ENCODE peak calls at places on chromosome 21, in seven cellular contexts. T is OCI-LY7; W is brain pericyte; S is RPMI8226; A is H4; C is mesothelial cell of epicardium; V is stimulated activated naive CD8-positive, alpha-beta T cell treated with anti-CD3 and anti-CD28 coated beads, Interleukin-15, Interleukin-2, amounts not matched to agents 100 U/mL and 50 U/mL, for 24 hours. Z is an unnamed sample.

GRCh38 chr21:25254491-25255174 is 352.6 kb downstream of the MRPL39 start:
- DNase-seq in T (no peak), W (no peak), S (no peak), A (no peak), C (no peak), V (no peak), Z (no peak)

GRCh38 chr21:32499249-32500055 is 85.9 kb downstream of the TCP10L start:
- DNase-seq in T (no peak), W (no peak), S (no peak), A (no peak), C (no peak), V (no peak), Z (no peak)

GRCh38 chr21:46156678-46157077 is 1.3 kb upstream of the FTCD start:
- DNase-seq in T (no peak), W (no peak), S (no peak), A (no peak), C (no peak), V (no peak), Z (no peak)

GRCh38 chr21:35614412-35614901 is 445.9 kb downstream of the SETD4 start:
- DNase-seq in T (no peak), W (no peak), S (no peak), A (no peak), C (no peak), V (no peak), Z (no peak)

GRCh38 chr21:32624726-32625125 is 12.5 kb upstream of the CFAP298 start:
- DNase-seq in T (no peak), W (no peak), S (peak; percentile 86), A (peak; percentile 41), C (no peak), V (no peak), Z (no peak)

GRCh38 chr21:32371913-32372314 is 20.9 kb downstream of the URB1 start:
- DNase-seq in T (no peak), W (peak; percentile 86), S (no peak), A (no peak), C (no peak), V (no peak), Z (no peak)

GRCh38 chr21:33127154-33127893 is 57.4 kb downstream of the OLIG1 start:
- DNase-seq in T (peak; percentile 65), W (peak; percentile 8), S (peak; percentile 83), A (peak; percentile 76), C (peak; percentile 50), V (peak; percentile 79), Z (peak; percentile 37)

GRCh38 chr21:45511661-45512431 is 30.4 kb downstream of the SLC19A1 start:
- DNase-seq in T (no peak), W (no peak), S (no peak), A (no peak), C (no peak), V (no peak), Z (no peak)

GRCh38 chr21:31731112-31731801 is 661 bp downstream of the SCAF4 start:
- DNase-seq in T (peak; percentile 71), W (no peak), S (peak; percentile 67), A (no peak), C (peak; percentile 43), V (peak; percentile 62), Z (peak; percentile 25)

GRCh38 chr21:42424848-42425602 is 21.3 kb downstream of the UBASH3A start:
- DNase-seq in T (no peak), W (no peak), S (no peak), A (no peak), C (no peak), V (peak; percentile 72), Z (no peak)

GRCh38 chr21:14742119-14742518 is 196.0 kb upstream of the SAMSN1 start:
- DNase-seq in T (no peak), W (no peak), S (no peak), A (no peak), C (no peak), V (no peak), Z (no peak)

GRCh38 chr21:41643246-41643966 is 123.4 kb downstream of the RIPK4 start:
- DNase-seq in T (no peak), W (no peak), S (no peak), A (peak; percentile 44), C (no peak), V (no peak), Z (no peak)

GRCh38 chr21:33241846-33242245 is 12.1 kb downstream of the IFNAR2 start:
- DNase-seq in T (no peak), W (no peak), S (no peak), A (no peak), C (no peak), V (no peak), Z (no peak)

GRCh38 chr21:44300262-44300959 is 558 bp downstream of the PFKL start:
- DNase-seq in T (peak; percentile 70), W (no peak), S (peak; percentile 71), A (no peak), C (peak; percentile 52), V (peak; percentile 77), Z (peak; percentile 86)

GRCh38 chr21:42581676-42582371 is 68.2 kb downstream of the SLC37A1 start:
- DNase-seq in T (no peak), W (peak; percentile 75), S (no peak), A (no peak), C (no peak), V (no peak), Z (no peak)

GRCh38 chr21:42495765-42496119 is 282 bp downstream of the RSPH1 start:
- DNase-seq in T (no peak), W (no peak), S (no peak), A (no peak), C (no peak), V (no peak), Z (no peak)

GRCh38 chr21:32592929-32593502 is 7.7 kb upstream of the TCP10L start:
- DNase-seq in T (no peak), W (no peak), S (no peak), A (no peak), C (no peak), V (no peak), Z (no peak)

GRCh38 chr21:37060296-37060695 is 12.6 kb downstream of the PIGP start:
- DNase-seq in T (peak; percentile 26), W (peak; percentile 95), S (no peak), A (peak; percentile 98), C (no peak), V (peak; percentile 22), Z (no peak)

GRCh38 chr21:33383056-33383888 is 19.9 kb upstream of the IFNGR2 start:
- DNase-seq in T (peak; percentile 96), W (no peak), S (peak; percentile 94), A (peak; percentile 87), C (no peak), V (peak; percentile 81), Z (no peak)

GRCh38 chr21:46401186-46401910 is 57.3 kb upstream of the DIP2A start:
- DNase-seq in T (no peak), W (no peak), S (no peak), A (no peak), C (no peak), V (no peak), Z (no peak)

GRCh38 chr21:41559658-41560599 is 52.0 kb upstream of the TMPRSS2 start:
- DNase-seq in T (no peak), W (no peak), S (no peak), A (no peak), C (no peak), V (no peak), Z (no peak)

GRCh38 chr21:18661842-18662241 is 258.3 kb upstream of the TMPRSS15 start:
- DNase-seq in T (no peak), W (no peak), S (no peak), A (no peak), C (no peak), V (no peak), Z (no peak)

Z was measured in 8988T.